ENCODE peak calls at places on chromosomes 11 and 22, in seven cellular contexts. O, K, H, P, N, D and U are unnamed samples.

GRCh38 chr22:29314074-29314473 is 1.4 kb downstream of the RASL10A start:
- DNase-seq in O (no peak), K (no peak), H (no peak), P (no peak), N (no peak), D (no peak), U (no peak)

GRCh38 chr11:16605971-16606783 is 132.3 kb upstream of the C11orf58 start:
- DNase-seq in O (peak; percentile 87), K (peak; percentile 92), H (peak; percentile 90), P (peak; percentile 92), N (peak; percentile 95), D (peak; percentile 57), U (peak; percentile 85)

GRCh38 chr11:107719557-107720304 is 7.9 kb upstream of the SLN start:
- DNase-seq in O (no peak), K (no peak), H (no peak), P (peak; percentile 40), N (no peak), D (no peak), U (no peak)

GRCh38 chr11:118001494-118001971 is 15.3 kb downstream of the IL10RA start:
- DNase-seq in O (no peak), K (no peak), H (no peak), P (no peak), N (no peak), D (no peak), U (no peak)

GRCh38 chr22:48167238-48167637 is 1404.8 kb downstream of the TBC1D22A start:
- DNase-seq in O (no peak), K (no peak), H (no peak), P (no peak), N (no peak), D (no peak), U (no peak)

GRCh38 chr11:21988477-21988876 is 204.4 kb upstream of the ANO5 start:
- DNase-seq in O (no peak), K (no peak), H (no peak), P (no peak), N (no peak), D (no peak), U (no peak)

GRCh38 chr11:3109921-3110706 is 52.9 kb upstream of the CARS1 start:
- DNase-seq in O (peak; percentile 61), K (peak; percentile 77), H (peak; percentile 56), P (peak; percentile 34), N (peak; percentile 63), D (no peak), U (no peak)

GRCh38 chr11:32473282-32473909 is 38.1 kb upstream of the WT1 start:
- DNase-seq in O (no peak), K (no peak), H (no peak), P (no peak), N (no peak), D (no peak), U (no peak)

GRCh38 chr11:80586464-80586863 is 1145.6 kb upstream of the TENM4 start:
- DNase-seq in O (no peak), K (no peak), H (no peak), P (peak; percentile 19), N (no peak), D (no peak), U (no peak)

GRCh38 chr22:27317156-27317555 is 484.4 kb downstream of the MN1 start:
- DNase-seq in O (no peak), K (no peak), H (no peak), P (no peak), N (no peak), D (no peak), U (no peak)

GRCh38 chr11:96763244-96763643 is 373.4 kb downstream of the JRKL start:
- DNase-seq in O (no peak), K (no peak), H (no peak), P (no peak), N (no peak), D (no peak), U (no peak)

GRCh38 chr22:47257566-47257965 is 495.1 kb downstream of the TBC1D22A start:
- DNase-seq in O (no peak), K (no peak), H (no peak), P (no peak), N (no peak), D (no peak), U (no peak)

GRCh38 chr11:120722539-120722938 is 211.0 kb downstream of the GRIK4 start:
- DNase-seq in O (no peak), K (no peak), H (no peak), P (no peak), N (no peak), D (no peak), U (no peak)

GRCh38 chr22:50249382-50250248 is 1.4 kb downstream of the HDAC10 start:
- DNase-seq in O (no peak), K (no peak), H (no peak), P (no peak), N (no peak), D (no peak), U (no peak)

GRCh38 chr11:9914064-9914463 is 250.2 kb downstream of the SWAP70 start:
- DNase-seq in O (no peak), K (no peak), H (no peak), P (no peak), N (peak; percentile 28), D (no peak), U (no peak)

GRCh38 chr11:22656128-22656527 is 10.3 kb upstream of the GAS2 start:
- DNase-seq in O (no peak), K (no peak), H (no peak), P (no peak), N (peak; percentile 23), D (no peak), U (no peak)

GRCh38 chr11:201936-202335 is 5.3 kb downstream of the BET1L start:
- DNase-seq in O (no peak), K (no peak), H (no peak), P (no peak), N (no peak), D (no peak), U (no peak)

DNA sequence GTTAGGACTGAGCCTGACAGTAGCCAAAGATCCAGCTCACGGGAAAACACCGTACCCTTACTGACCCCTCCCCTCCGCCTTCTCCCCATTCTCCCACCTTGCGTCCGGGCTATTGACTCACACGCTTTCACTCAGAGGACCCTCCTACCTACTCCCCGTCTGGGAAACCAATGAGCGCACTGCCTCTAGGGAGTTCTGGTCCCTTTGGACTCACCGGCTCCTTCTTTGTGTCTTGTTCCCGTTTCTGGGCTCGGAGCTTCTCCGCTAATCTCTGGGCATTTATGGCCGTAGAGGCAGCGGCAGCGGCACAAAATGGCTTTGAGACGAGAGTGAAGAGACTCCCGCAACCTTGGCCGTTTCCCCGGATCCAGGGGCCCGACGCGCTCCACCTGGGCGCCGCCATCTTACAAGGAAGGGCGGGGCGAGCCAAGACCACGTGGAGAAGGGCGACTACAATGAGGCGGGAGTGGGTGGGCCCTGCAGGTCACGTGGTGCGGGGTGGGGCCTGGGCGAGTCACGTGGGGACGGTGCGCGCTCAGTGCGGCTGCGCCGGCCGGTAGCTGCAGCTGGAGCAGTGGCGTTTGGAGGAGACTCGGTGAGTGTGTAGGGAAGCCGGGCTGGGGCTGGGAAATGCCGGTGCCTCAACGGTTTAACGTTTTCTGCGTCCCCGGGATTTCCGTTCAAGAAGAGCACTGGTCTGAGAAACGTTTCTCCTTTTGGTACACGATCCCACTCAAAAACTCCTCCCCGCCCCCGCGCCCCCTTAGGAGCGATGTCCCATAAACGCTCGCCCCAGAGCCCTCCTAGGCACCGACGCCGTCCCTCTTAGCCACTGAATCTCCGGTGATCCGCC is at the start of the genes FAM118B and RPUSD4:
- DNase-seq in O (peak; percentile 99), K (peak; percentile 99), H (peak; percentile 99), P (peak; percentile 95), N (peak; percentile 99), D (peak; percentile 82), U (peak; percentile 96)
- TF ChIP-seq CTCF in O (no peak), K (no peak), H (no peak), P (no peak), N (no peak), D (no peak), U (no peak)

DNA sequence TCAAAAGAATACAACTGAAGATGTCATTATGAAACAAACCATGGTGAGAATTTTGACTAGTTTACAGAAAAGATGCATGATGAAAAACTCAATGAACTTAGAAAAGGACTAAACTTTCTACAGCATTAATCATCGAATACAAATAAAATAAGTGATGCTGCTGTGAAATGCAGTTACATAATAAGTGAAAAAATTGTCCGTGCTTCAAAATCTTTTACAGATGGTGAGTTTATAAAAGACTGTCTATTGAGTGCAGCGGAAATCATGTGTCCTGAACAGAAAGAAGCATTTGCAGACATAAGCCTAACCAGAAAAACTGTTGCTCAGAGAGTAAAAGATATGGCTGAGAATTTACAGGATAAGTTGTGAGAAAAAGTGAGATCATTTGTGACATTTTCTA is 33.8 kb downstream of the NEAT1 start:
- DNase-seq in O (no peak), K (no peak), H (no peak), P (no peak), N (peak; percentile 57), D (peak; percentile 67), U (no peak)
- TF ChIP-seq CTCF in O (no peak), K (no peak), H (no peak), P (no peak), N (no peak), D (no peak), U (no peak)

DNA sequence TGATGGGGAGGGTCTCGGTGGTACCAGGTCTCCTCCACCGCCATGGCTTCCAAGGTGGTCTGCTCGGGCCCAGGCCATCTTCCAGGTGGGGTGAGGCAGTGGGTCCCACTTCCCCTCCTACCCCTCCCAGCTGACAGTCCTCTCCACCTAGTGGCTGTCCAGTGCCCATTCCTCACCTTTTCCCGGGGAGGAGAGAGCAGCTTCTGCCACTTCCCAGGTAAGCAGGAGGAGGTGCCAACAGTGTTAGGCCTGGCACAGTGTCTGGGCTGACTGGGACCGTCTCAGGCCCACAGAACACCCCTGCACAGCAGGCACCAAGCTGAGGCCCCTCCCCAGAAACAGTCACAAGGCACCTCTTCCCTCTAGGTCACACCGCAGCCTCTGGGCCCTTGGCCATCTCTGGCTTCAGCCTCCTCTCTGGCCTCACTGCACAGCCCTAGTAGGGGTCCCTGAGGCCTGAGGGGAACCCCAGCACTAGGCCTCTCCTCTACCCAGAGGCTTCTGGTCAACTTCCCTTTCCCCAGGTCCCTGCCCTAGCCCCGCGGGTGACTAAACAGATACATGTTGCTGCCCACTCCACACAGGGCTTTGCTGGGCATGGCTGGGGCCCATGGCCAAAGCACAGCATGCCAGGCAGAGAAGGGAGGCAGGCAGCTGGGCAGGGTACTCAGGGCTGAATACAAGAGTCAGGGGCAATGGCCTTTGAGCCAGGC is 2.3 kb upstream of the ANKRD13D start:
- DNase-seq in O (peak; percentile 73), K (no peak), H (no peak), P (no peak), N (no peak), D (no peak), U (no peak)
- TF ChIP-seq CTCF in O (no peak), K (no peak), H (no peak), P (no peak), N (no peak), D (no peak), U (no peak)

GRCh38 chr11:119488256-119488995 is 65.5 kb upstream of the THY1 start:
- DNase-seq in O (peak; percentile 15), K (no peak), H (peak; percentile 24), P (no peak), N (no peak), D (no peak), U (no peak)

GRCh38 chr11:119490253-119491006 is 67.5 kb upstream of the THY1 start:
- DNase-seq in O (no peak), K (no peak), H (no peak), P (no peak), N (no peak), D (no peak), U (no peak)

GRCh38 chr11:119489087-119489486 is 66.1 kb upstream of the THY1 start:
- DNase-seq in O (peak; percentile 3), K (no peak), H (peak; percentile 17), P (no peak), N (no peak), D (no peak), U (no peak)

GRCh38 chr11:119493712-119494111 is 70.7 kb upstream of the THY1 start:
- DNase-seq in O (no peak), K (no peak), H (no peak), P (peak; percentile 43), N (peak; percentile 55), D (no peak), U (no peak)

GRCh38 chr11:119491753-119492455 is 68.9 kb upstream of the THY1 start:
- DNase-seq in O (no peak), K (no peak), H (no peak), P (no peak), N (peak; percentile 58), D (no peak), U (peak; percentile 26)
- TF ChIP-seq CTCF in O (no peak), K (no peak), H (no peak), P (peak; percentile 44), N (peak; percentile 46), D (peak; percentile 47), U (peak; percentile 76)